ENCODE peak calls at places on chromosomes 13 and 19, in nine cellular contexts. A, T, Q, V, P, R, H, X and E are unnamed samples.
A peak's percentile ranks its signal among the peaks of the same experiment; 100 is the strongest.

GRCh38 chr13:39490136-39490535 is 112.9 kb downstream of the LHFPL6 start:
- DNase-seq in A (no peak), T (no peak), Q (no peak), V (no peak), P (no peak), R (no peak), H (no peak), X (no peak), E (no peak)

GRCh38 chr13:80363890-80364503 is 23.1 kb upstream of the SPRY2 start:
- DNase-seq in A (no peak), T (no peak), Q (no peak), V (no peak), P (no peak), R (peak; percentile 50), H (no peak), X (peak; percentile 47), E (peak; percentile 46)

GRCh38 chr13:31952641-31953380 is 78.8 kb upstream of the FRY start:
- DNase-seq in A (no peak), T (no peak), Q (no peak), V (no peak), P (no peak), R (no peak), H (no peak), X (no peak), E (no peak)

GRCh38 chr19:53158119-53158656 is 665 bp downstream of the ZNF347 start:
- DNase-seq in A (peak; percentile 1), T (peak; percentile 40), Q (peak; percentile 48), V (peak; percentile 51), P (no peak), R (peak; percentile 30), H (peak; percentile 22), X (peak; percentile 59), E (peak; percentile 41)

GRCh38 chr19:55552620-55553019 is 7.3 kb upstream of the SBK3 start:
- DNase-seq in A (no peak), T (no peak), Q (no peak), V (peak; percentile 44), P (no peak), R (peak; percentile 45), H (no peak), X (peak; percentile 38), E (peak; percentile 50)

GRCh38 chr19:3386447-3387234 is 20.3 kb downstream of the NFIC start:
- DNase-seq in A (no peak), T (peak; percentile 65), Q (no peak), V (no peak), P (no peak), R (no peak), H (no peak), X (no peak), E (no peak)

GRCh38 chr13:43126420-43126819 is 103.0 kb downstream of the DNAJC15 start:
- DNase-seq in A (no peak), T (no peak), Q (no peak), V (no peak), P (no peak), R (no peak), H (no peak), X (no peak), E (no peak)

GRCh38 chr13:100491164-100491847 is 97.3 kb downstream of the GGACT start:
- DNase-seq in A (no peak), T (no peak), Q (peak; percentile 21), V (no peak), P (no peak), R (peak; percentile 4), H (no peak), X (no peak), E (no peak)

GRCh38 chr19:46288896-46289588 is 7.8 kb upstream of the HIF3A start:
- DNase-seq in A (no peak), T (no peak), Q (peak; percentile 82), V (no peak), P (no peak), R (peak; percentile 70), H (no peak), X (peak; percentile 73), E (peak; percentile 79)

GRCh38 chr19:5436101-5436947 is 18.9 kb upstream of the ZNRF4 start:
- DNase-seq in A (peak; percentile 37), T (no peak), Q (peak; percentile 19), V (no peak), P (no peak), R (peak; percentile 96), H (no peak), X (peak; percentile 68), E (peak; percentile 97)

GRCh38 chr19:17020823-17021222 is 5.8 kb downstream of the CPAMD8 start:
- DNase-seq in A (no peak), T (no peak), Q (no peak), V (no peak), P (no peak), R (no peak), H (no peak), X (no peak), E (no peak)